ENCODE peak calls at places on chromosomes 4 and X, in eight cellular contexts. One of them, this sample, is unnamed.

GRCh38 chr4:143375326-143376073 is 38.8 kb downstream of the GAB1 start:
- DNase-seq in mesenchymal stem cell: peak; percentile 45
- DNase-seq in kidney: no peak
- DNase-seq in tibial artery: no peak
- DNase-seq in PC-3: peak; percentile 55
- DNase-seq in gastrocnemius medialis: peak; percentile 35
- DNase-seq in endodermal cell: peak; percentile 72
- DNase-seq in ovary: no peak
- DNase-seq in this sample: no peak

GRCh38 chrX:100512471-100512870 is 72.3 kb upstream of the TNMD start:
- DNase-seq in gastrocnemius medialis: no peak
- DNase-seq in ovary: no peak
- DNase-seq in endodermal cell: no peak
- DNase-seq in PC-3: peak; percentile 40
- DNase-seq in mesenchymal stem cell: peak; percentile 6
- DNase-seq in tibial artery: no peak
- DNase-seq in kidney: no peak
- DNase-seq in this sample: no peak

GRCh38 chr4:169115897-169116254 is 105.8 kb upstream of the CBR4 start:
- DNase-seq in gastrocnemius medialis: no peak
- DNase-seq in kidney: no peak
- DNase-seq in tibial artery: no peak
- DNase-seq in ovary: no peak
- DNase-seq in PC-3: peak; percentile 87
- DNase-seq in endodermal cell: peak; percentile 44
- DNase-seq in mesenchymal stem cell: peak; percentile 93
- DNase-seq in this sample: no peak

GRCh38 chr4:10589808-10590207 is 94.8 kb downstream of the CLNK start:
- DNase-seq in mesenchymal stem cell: no peak
- DNase-seq in kidney: no peak
- DNase-seq in gastrocnemius medialis: no peak
- DNase-seq in ovary: no peak
- DNase-seq in PC-3: no peak
- DNase-seq in endodermal cell: no peak
- DNase-seq in tibial artery: no peak
- DNase-seq in this sample: no peak

GRCh38 chrX:7926501-7926900 is 712 bp downstream of the PNPLA4 start:
- DNase-seq in PC-3: peak; percentile 34
- DNase-seq in gastrocnemius medialis: no peak
- DNase-seq in endodermal cell: no peak
- DNase-seq in kidney: no peak
- DNase-seq in tibial artery: no peak
- DNase-seq in mesenchymal stem cell: no peak
- DNase-seq in ovary: no peak
- DNase-seq in this sample: no peak

GRCh38 chr4:69523385-69524132 is 27.9 kb upstream of the UGT2B4 start:
- DNase-seq in endodermal cell: no peak
- DNase-seq in gastrocnemius medialis: no peak
- DNase-seq in ovary: no peak
- DNase-seq in mesenchymal stem cell: no peak
- DNase-seq in tibial artery: no peak
- DNase-seq in PC-3: no peak
- DNase-seq in kidney: no peak
- DNase-seq in this sample: no peak

GRCh38 chr4:40763228-40763716 is 13.5 kb downstream of the NSUN7 start:
- DNase-seq in gastrocnemius medialis: no peak
- DNase-seq in kidney: no peak
- DNase-seq in mesenchymal stem cell: peak; percentile 95
- DNase-seq in ovary: no peak
- DNase-seq in tibial artery: no peak
- DNase-seq in PC-3: no peak
- DNase-seq in endodermal cell: no peak
- DNase-seq in this sample: no peak

GRCh38 chr4:109754093-109754857 is 24.4 kb upstream of the PLA2G12A start:
- DNase-seq in PC-3: no peak
- DNase-seq in endodermal cell: no peak
- DNase-seq in kidney: no peak
- DNase-seq in gastrocnemius medialis: no peak
- DNase-seq in tibial artery: no peak
- DNase-seq in ovary: no peak
- DNase-seq in mesenchymal stem cell: no peak
- DNase-seq in this sample: no peak

GRCh38 chrX:108306086-108306485 is 132.1 kb downstream of the COL4A6 start:
- DNase-seq in gastrocnemius medialis: no peak
- DNase-seq in ovary: no peak
- DNase-seq in endodermal cell: no peak
- DNase-seq in mesenchymal stem cell: peak; percentile 32
- DNase-seq in tibial artery: no peak
- DNase-seq in kidney: no peak
- DNase-seq in PC-3: no peak
- DNase-seq in this sample: no peak
- H3K27ac ChIP-seq in gastrocnemius medialis: no peak overlapping the region
- H3K27ac ChIP-seq in ovary: no peak overlapping the region
- H3K27ac ChIP-seq in endodermal cell: no peak overlapping the region
- H3K27ac ChIP-seq in mesenchymal stem cell: no peak overlapping the region
- H3K27ac ChIP-seq in tibial artery: no peak overlapping the region
- H3K27ac ChIP-seq in kidney: no peak overlapping the region
- H3K27ac ChIP-seq in PC-3: no peak overlapping the region
- H3K27ac ChIP-seq in this sample: no peak overlapping the region

DNA sequence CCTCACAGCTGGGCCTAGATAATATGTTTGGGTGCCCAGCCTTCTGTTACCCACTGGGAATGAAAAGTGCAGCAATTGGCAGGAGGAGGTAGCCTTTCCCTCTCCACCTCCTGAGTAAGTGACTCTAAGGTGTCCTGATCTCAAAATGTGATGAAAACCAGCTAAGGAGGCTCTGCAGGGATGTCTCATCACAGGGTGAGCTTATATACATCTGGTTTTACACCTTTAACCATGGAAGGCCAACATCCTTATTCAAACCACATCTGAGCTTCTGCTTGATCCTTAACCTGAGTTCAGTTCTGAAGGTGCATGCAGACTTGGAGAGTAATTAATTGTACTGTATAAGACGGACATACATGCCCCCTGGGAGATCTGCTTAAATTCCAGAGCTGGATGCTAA is 53.7 kb downstream of the HOPX start:
- DNase-seq in gastrocnemius medialis: no peak
- DNase-seq in endodermal cell: no peak
- DNase-seq in kidney: no peak
- DNase-seq in PC-3: no peak
- DNase-seq in tibial artery: no peak
- DNase-seq in mesenchymal stem cell: no peak
- DNase-seq in ovary: no peak
- DNase-seq in this sample: no peak
- H3K9me3 ChIP-seq in gastrocnemius medialis: no peaks in the 10 kb centered on the region
- H3K9me3 ChIP-seq in endodermal cell: peaks cover 28% of the 10 kb centered on the region
- H3K9me3 ChIP-seq in kidney: peaks cover 3% of the 10 kb centered on the region
- H3K9me3 ChIP-seq in PC-3: peaks cover 3% of the 10 kb centered on the region
- H3K9me3 ChIP-seq in tibial artery: no peaks in the 10 kb centered on the region
- H3K9me3 ChIP-seq in mesenchymal stem cell: peaks cover 17% of the 10 kb centered on the region
- H3K9me3 ChIP-seq in ovary: no peaks in the 10 kb centered on the region
- H3K9me3 ChIP-seq in this sample: no peaks in the 10 kb centered on the region

DNA sequence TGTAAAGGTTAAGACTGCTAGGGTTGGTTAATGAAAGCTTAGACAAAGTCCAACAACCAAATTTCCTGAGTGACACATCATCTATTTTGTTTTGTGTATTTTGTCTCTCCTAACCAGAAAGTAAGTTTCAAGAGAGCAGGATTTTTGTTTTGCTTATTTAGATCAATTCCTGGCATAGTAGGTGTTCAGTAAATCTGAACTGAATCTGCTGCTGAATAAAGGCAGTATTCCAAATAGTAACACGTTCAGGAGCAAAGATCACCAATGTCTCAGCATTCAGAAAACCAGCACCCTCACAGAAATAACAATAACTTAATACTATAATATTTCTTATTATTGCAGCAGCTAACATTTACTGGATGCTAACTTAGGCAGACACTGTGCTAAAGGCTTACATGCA is 12.2 kb downstream of the FBXW7 start:
- DNase-seq in endodermal cell: no peak
- DNase-seq in gastrocnemius medialis: no peak
- DNase-seq in ovary: no peak
- DNase-seq in kidney: no peak
- DNase-seq in tibial artery: no peak
- DNase-seq in mesenchymal stem cell: no peak
- DNase-seq in PC-3: no peak
- DNase-seq in this sample: no peak
- H3K27ac ChIP-seq in endodermal cell: no peak overlapping the region
- H3K27ac ChIP-seq in gastrocnemius medialis: no peak overlapping the region
- H3K27ac ChIP-seq in ovary: no peak overlapping the region
- H3K27ac ChIP-seq in kidney: no peak overlapping the region
- H3K27ac ChIP-seq in tibial artery: no peak overlapping the region
- H3K27ac ChIP-seq in mesenchymal stem cell: no peak overlapping the region
- H3K27ac ChIP-seq in PC-3: no peak overlapping the region
- H3K27ac ChIP-seq in this sample: no peak overlapping the region

DNA sequence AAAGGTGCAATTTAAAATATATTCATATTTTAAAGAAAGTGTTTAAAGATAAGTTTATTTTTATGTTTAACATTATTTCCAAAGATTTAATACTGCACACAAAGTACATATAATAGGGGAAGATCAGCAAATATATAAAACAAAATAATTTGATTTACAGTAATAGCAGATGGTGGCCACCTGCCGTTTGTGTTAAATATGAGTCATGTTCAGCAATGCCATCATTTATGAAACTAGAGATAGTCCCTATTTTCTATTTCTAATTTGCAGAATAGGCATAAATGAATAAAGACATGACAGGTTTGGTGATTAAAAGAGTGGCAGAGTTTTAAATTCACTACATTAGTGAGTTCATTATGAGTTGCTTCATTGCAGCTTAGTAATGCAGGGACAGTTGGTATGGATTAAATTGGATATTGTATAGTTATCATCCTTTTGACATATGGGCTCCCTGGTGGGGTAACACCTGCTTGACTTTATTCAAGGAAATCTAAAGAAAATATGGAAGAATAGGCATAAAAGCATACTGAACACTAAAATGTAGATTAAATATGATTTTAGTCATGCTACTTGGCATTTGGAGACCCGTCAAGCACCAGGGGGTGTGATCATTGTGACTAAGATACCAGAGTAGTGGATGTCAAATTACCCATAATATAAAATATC is 78.8 kb upstream of the BANK1 start:
- DNase-seq in mesenchymal stem cell: no peak
- DNase-seq in gastrocnemius medialis: no peak
- DNase-seq in PC-3: peak; percentile 12
- DNase-seq in kidney: no peak
- DNase-seq in endodermal cell: no peak
- DNase-seq in ovary: no peak
- DNase-seq in tibial artery: no peak
- DNase-seq in this sample: no peak
- H3K9me3 ChIP-seq in mesenchymal stem cell: peaks cover 12% of the 10 kb centered on the region
- H3K9me3 ChIP-seq in gastrocnemius medialis: no peaks in the 10 kb centered on the region
- H3K9me3 ChIP-seq in PC-3: peaks cover under 1% of the 10 kb centered on the region
- H3K9me3 ChIP-seq in kidney: no peaks in the 10 kb centered on the region
- H3K9me3 ChIP-seq in endodermal cell: peaks cover under 1% of the 10 kb centered on the region
- H3K9me3 ChIP-seq in ovary: no peaks in the 10 kb centered on the region
- H3K9me3 ChIP-seq in tibial artery: peaks cover 2% of the 10 kb centered on the region
- H3K9me3 ChIP-seq in this sample: no peaks in the 10 kb centered on the region

GRCh38 chrX:25067271-25068172 is 51.8 kb upstream of the ARX start:
- DNase-seq in PC-3: no peak
- DNase-seq in kidney: no peak
- DNase-seq in tibial artery: no peak
- DNase-seq in endodermal cell: no peak
- DNase-seq in gastrocnemius medialis: no peak
- DNase-seq in mesenchymal stem cell: no peak
- DNase-seq in ovary: no peak
- DNase-seq in this sample: no peak
- H3K27ac ChIP-seq in PC-3: no peak overlapping the region
- H3K27ac ChIP-seq in kidney: no peak overlapping the region
- H3K27ac ChIP-seq in tibial artery: no peak overlapping the region
- H3K27ac ChIP-seq in endodermal cell: no peak overlapping the region
- H3K27ac ChIP-seq in gastrocnemius medialis: no peak overlapping the region
- H3K27ac ChIP-seq in mesenchymal stem cell: no peak overlapping the region
- H3K27ac ChIP-seq in ovary: no peak overlapping the region
- H3K27ac ChIP-seq in this sample: no peak overlapping the region

DNA sequence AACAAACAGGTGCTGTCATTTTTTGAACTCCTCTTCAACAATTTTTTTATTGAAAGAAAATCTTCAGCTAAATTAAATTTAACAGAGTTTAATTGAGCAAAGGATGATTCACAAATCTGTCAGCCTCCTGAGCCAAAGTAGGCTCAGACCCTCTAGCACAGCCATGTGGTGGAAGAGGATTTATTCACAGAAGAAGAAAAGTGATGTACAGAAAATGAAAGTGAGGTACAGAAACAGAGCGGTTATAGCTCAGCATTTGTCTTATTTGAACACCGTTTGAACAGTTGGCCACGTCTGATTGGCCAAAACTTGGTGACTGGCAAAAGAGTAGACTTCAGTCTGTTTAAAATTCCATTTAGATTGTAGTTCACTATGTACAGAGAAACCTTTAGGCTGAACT is 217.3 kb downstream of the SPANXN1 start:
- DNase-seq in ovary: no peak
- DNase-seq in mesenchymal stem cell: no peak
- DNase-seq in PC-3: peak; percentile 3
- DNase-seq in gastrocnemius medialis: no peak
- DNase-seq in kidney: no peak
- DNase-seq in tibial artery: no peak
- DNase-seq in endodermal cell: no peak
- DNase-seq in this sample: no peak
- H3K9me3 ChIP-seq in ovary: no peaks in the 10 kb centered on the region
- H3K9me3 ChIP-seq in mesenchymal stem cell: peaks cover 2% of the 10 kb centered on the region
- H3K9me3 ChIP-seq in PC-3: no peaks in the 10 kb centered on the region
- H3K9me3 ChIP-seq in gastrocnemius medialis: no peaks in the 10 kb centered on the region
- H3K9me3 ChIP-seq in kidney: no peaks in the 10 kb centered on the region
- H3K9me3 ChIP-seq in tibial artery: no peaks in the 10 kb centered on the region
- H3K9me3 ChIP-seq in endodermal cell: peaks cover 6% of the 10 kb centered on the region
- H3K9me3 ChIP-seq in this sample: no peaks in the 10 kb centered on the region

DNA sequence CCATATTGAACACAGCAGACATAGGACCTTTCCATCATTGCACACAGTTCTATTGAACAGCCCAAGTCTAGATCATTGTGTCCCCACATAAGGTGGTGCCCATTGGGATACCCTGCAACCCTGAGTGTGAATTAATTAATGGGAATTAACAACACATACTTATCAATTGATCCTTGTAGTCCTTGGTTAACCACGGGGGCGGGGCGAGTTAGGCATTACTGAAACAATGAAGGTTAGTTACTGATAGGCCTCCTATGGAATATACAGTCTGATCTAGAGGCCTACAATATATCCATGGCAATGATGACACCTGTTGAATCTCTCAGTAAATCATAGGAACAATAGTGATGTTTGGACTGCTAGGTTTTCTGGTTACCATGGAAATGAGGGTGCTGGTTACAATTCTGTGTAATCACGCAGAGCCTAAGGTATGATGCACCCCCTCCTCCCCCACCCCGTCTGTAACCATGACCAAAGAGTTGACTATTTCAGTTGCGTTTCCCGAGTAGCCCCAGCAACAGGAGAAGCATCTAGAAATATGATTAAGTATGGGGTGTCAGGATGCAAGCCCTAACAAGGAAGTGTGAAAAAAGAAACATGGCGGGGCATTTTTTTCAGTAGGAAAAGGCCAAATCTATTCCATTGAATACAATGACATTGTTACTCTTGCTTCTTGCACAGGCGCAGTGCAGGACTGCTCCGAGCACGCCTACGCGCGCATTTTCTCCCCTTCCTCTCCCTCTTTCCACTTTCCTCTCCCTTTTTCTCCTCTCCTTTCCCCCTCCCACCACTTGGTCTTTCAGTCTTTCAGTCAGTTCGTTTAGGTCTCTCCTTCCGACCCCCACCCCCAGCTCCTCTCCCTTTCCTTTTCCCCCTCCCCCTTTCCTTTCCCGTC is 674 bp upstream of the NONO start:
- DNase-seq in ovary: no peak
- DNase-seq in gastrocnemius medialis: no peak
- DNase-seq in kidney: no peak
- DNase-seq in tibial artery: no peak
- DNase-seq in endodermal cell: no peak
- DNase-seq in PC-3: no peak
- DNase-seq in mesenchymal stem cell: no peak
- DNase-seq in this sample: no peak
- H3K27ac ChIP-seq in ovary: no peak overlapping the region
- H3K27ac ChIP-seq in gastrocnemius medialis: peak overlapping the region; percentile 93
- H3K27ac ChIP-seq in kidney: peak overlapping the region; percentile 91
- H3K27ac ChIP-seq in tibial artery: peak overlapping the region; percentile 87
- H3K27ac ChIP-seq in endodermal cell: peak overlapping the region; percentile 85
- H3K27ac ChIP-seq in PC-3: peak overlapping the region; percentile 74
- H3K27ac ChIP-seq in mesenchymal stem cell: peak overlapping the region; percentile 97
- H3K27ac ChIP-seq in this sample: peak overlapping the region; percentile 89